ENCODE peak calls at places on chromosomes 6 and 20, in seven cellular contexts. One of them, this sample, is unnamed.

GRCh38 chr6:136123464-136123863 is 126.6 kb downstream of the MTFR2 start:
- DNase-seq in lower lobe of right lung: no peak
- DNase-seq in PC-9: peak; percentile 87
- DNase-seq in Caco-2: no peak
- DNase-seq in CD8-positive, alpha-beta T cell: no peak
- DNase-seq in transverse colon: no peak
- DNase-seq in sigmoid colon: no peak
- DNase-seq in this sample: no peak

GRCh38 chr20:44644384-44645131 is 6.9 kb downstream of the ADA start:
- DNase-seq in transverse colon: no peak
- DNase-seq in lower lobe of right lung: no peak
- DNase-seq in PC-9: no peak
- DNase-seq in Caco-2: no peak
- DNase-seq in CD8-positive, alpha-beta T cell: no peak
- DNase-seq in sigmoid colon: no peak
- DNase-seq in this sample: no peak

GRCh38 chr6:79072640-79073181 is 5.3 kb downstream of the PHIP start:
- DNase-seq in CD8-positive, alpha-beta T cell: no peak
- DNase-seq in PC-9: no peak
- DNase-seq in lower lobe of right lung: no peak
- DNase-seq in transverse colon: no peak
- DNase-seq in sigmoid colon: no peak
- DNase-seq in Caco-2: no peak
- DNase-seq in this sample: no peak

GRCh38 chr6:127118505-127119360 is at the start of gene RSPO3:
- DNase-seq in lower lobe of right lung: peak; percentile 47
- DNase-seq in sigmoid colon: peak; percentile 73
- DNase-seq in PC-9: peak; percentile 35
- DNase-seq in CD8-positive, alpha-beta T cell: no peak
- DNase-seq in transverse colon: peak; percentile 11
- DNase-seq in Caco-2: no peak
- DNase-seq in this sample: no peak

GRCh38 chr6:18147160-18147559 is 7.7 kb downstream of the TPMT start:
- DNase-seq in CD8-positive, alpha-beta T cell: no peak
- DNase-seq in PC-9: no peak
- DNase-seq in lower lobe of right lung: no peak
- DNase-seq in transverse colon: no peak
- DNase-seq in Caco-2: no peak
- DNase-seq in sigmoid colon: no peak
- DNase-seq in this sample: no peak

GRCh38 chr6:16575655-16576054 is 185.6 kb downstream of the ATXN1 start:
- DNase-seq in PC-9: no peak
- DNase-seq in sigmoid colon: no peak
- DNase-seq in Caco-2: no peak
- DNase-seq in CD8-positive, alpha-beta T cell: no peak
- DNase-seq in lower lobe of right lung: no peak
- DNase-seq in transverse colon: no peak
- DNase-seq in this sample: no peak

GRCh38 chr6:146876271-146877151 is 277.7 kb downstream of the ADGB start:
- DNase-seq in transverse colon: no peak
- DNase-seq in sigmoid colon: no peak
- DNase-seq in Caco-2: peak; percentile 29
- DNase-seq in PC-9: no peak
- DNase-seq in CD8-positive, alpha-beta T cell: no peak
- DNase-seq in lower lobe of right lung: no peak
- DNase-seq in this sample: no peak

GRCh38 chr20:50546729-50547314 is 36.6 kb downstream of the PTPN1 start:
- DNase-seq in CD8-positive, alpha-beta T cell: no peak
- DNase-seq in lower lobe of right lung: no peak
- DNase-seq in sigmoid colon: no peak
- DNase-seq in Caco-2: no peak
- DNase-seq in PC-9: no peak
- DNase-seq in transverse colon: peak; percentile 32
- DNase-seq in this sample: no peak

GRCh38 chr6:137968901-137969300 is 101.8 kb downstream of the TNFAIP3 start:
- DNase-seq in lower lobe of right lung: no peak
- DNase-seq in transverse colon: no peak
- DNase-seq in sigmoid colon: no peak
- DNase-seq in Caco-2: no peak
- DNase-seq in PC-9: no peak
- DNase-seq in CD8-positive, alpha-beta T cell: no peak
- DNase-seq in this sample: no peak

GRCh38 chr20:47984437-47984836 is 199.2 kb upstream of the SULF2 start:
- DNase-seq in sigmoid colon: no peak
- DNase-seq in Caco-2: no peak
- DNase-seq in PC-9: peak; percentile 94
- DNase-seq in lower lobe of right lung: no peak
- DNase-seq in CD8-positive, alpha-beta T cell: no peak
- DNase-seq in transverse colon: no peak
- DNase-seq in this sample: no peak

GRCh38 chr6:152054441-152054840 is 247.0 kb downstream of the ESR1 start:
- DNase-seq in sigmoid colon: no peak
- DNase-seq in CD8-positive, alpha-beta T cell: no peak
- DNase-seq in PC-9: peak; percentile 88
- DNase-seq in lower lobe of right lung: no peak
- DNase-seq in Caco-2: no peak
- DNase-seq in transverse colon: no peak
- DNase-seq in this sample: no peak

GRCh38 chr6:158959552-158959951 is 40.5 kb downstream of the RSPH3 start:
- DNase-seq in Caco-2: no peak
- DNase-seq in sigmoid colon: no peak
- DNase-seq in transverse colon: no peak
- DNase-seq in CD8-positive, alpha-beta T cell: no peak
- DNase-seq in PC-9: no peak
- DNase-seq in lower lobe of right lung: no peak
- DNase-seq in this sample: no peak

GRCh38 chr6:158962371-158962770 is 37.6 kb downstream of the RSPH3 start:
- DNase-seq in lower lobe of right lung: no peak
- DNase-seq in Caco-2: no peak
- DNase-seq in PC-9: no peak
- DNase-seq in CD8-positive, alpha-beta T cell: no peak
- DNase-seq in sigmoid colon: no peak
- DNase-seq in transverse colon: no peak
- DNase-seq in this sample: no peak

GRCh38 chr6:158958504-158959386 is 41.3 kb downstream of the RSPH3 start:
- DNase-seq in sigmoid colon: no peak
- DNase-seq in transverse colon: peak; percentile 21
- DNase-seq in lower lobe of right lung: no peak
- DNase-seq in CD8-positive, alpha-beta T cell: no peak
- DNase-seq in Caco-2: peak; percentile 32
- DNase-seq in PC-9: no peak
- DNase-seq in this sample: no peak

GRCh38 chr6:158960046-158960445 is 40.0 kb downstream of the RSPH3 start:
- DNase-seq in CD8-positive, alpha-beta T cell: no peak
- DNase-seq in transverse colon: no peak
- DNase-seq in lower lobe of right lung: no peak
- DNase-seq in PC-9: no peak
- DNase-seq in Caco-2: no peak
- DNase-seq in sigmoid colon: no peak
- DNase-seq in this sample: no peak

DNA sequence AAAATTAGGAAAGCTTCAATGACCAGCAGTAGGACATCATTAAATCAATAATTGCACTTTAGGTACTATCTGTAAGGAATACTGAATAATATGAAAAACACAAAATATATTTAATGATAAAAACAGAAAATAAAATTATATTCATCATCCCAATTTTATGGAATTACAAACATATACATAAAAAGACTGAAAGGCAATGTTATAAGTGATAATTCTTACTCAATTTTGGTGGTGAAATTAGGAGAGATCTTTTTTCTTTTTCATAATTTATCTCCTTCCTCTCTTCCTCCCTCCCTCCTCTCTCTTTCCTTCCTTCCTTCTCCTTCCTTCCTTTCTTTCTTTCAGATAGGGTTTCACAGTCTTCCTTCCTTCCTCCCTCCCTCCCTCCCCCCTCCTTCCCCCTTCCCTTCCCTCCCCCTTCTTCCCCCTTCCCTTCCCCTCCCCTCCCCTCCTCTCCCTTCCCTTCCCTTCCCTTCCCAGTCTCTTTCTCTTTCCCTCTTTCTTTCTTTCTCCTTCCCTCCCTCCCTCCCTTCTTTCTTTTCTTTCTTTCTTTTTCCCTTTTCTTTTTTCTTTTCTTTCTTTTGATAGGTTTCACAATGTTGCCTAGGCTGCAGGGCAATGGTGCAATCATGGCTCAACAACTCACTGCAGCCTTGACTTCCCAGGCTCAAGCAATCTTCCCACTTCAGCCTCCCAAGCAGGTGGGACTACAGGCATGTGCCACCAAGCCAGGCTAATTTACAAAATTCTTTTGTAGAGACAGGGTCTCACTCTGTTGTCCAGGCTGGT is 36.8 kb downstream of the RSPH3 start:
- DNase-seq in CD8-positive, alpha-beta T cell: no peak
- DNase-seq in Caco-2: no peak
- DNase-seq in lower lobe of right lung: no peak
- DNase-seq in transverse colon: no peak
- DNase-seq in PC-9: no peak
- DNase-seq in sigmoid colon: no peak
- DNase-seq in this sample: no peak
- H3K4me3 ChIP-seq in CD8-positive, alpha-beta T cell: no peak overlapping the region
- H3K4me3 ChIP-seq in Caco-2: no peak overlapping the region
- H3K4me3 ChIP-seq in lower lobe of right lung: no peak overlapping the region
- H3K4me3 ChIP-seq in transverse colon: no peak overlapping the region
- H3K4me3 ChIP-seq in PC-9: no peak overlapping the region
- H3K4me3 ChIP-seq in sigmoid colon: no peak overlapping the region
- H3K4me3 ChIP-seq in this sample: no peak overlapping the region

GRCh38 chr6:108570518-108570917 is 9.8 kb downstream of the FOXO3 start:
- DNase-seq in Caco-2: no peak
- DNase-seq in transverse colon: no peak
- DNase-seq in CD8-positive, alpha-beta T cell: no peak
- DNase-seq in PC-9: peak; percentile 38
- DNase-seq in sigmoid colon: no peak
- DNase-seq in lower lobe of right lung: no peak
- DNase-seq in this sample: no peak
- TF ChIP-seq CTCF in Caco-2: no peak
- TF ChIP-seq CTCF in transverse colon: no peak
- TF ChIP-seq CTCF in CD8-positive, alpha-beta T cell: no peak
- TF ChIP-seq CTCF in PC-9: peak; percentile 26
- TF ChIP-seq CTCF in sigmoid colon: no peak
- TF ChIP-seq CTCF in lower lobe of right lung: no peak
- TF ChIP-seq CTCF in this sample: no peak

DNA sequence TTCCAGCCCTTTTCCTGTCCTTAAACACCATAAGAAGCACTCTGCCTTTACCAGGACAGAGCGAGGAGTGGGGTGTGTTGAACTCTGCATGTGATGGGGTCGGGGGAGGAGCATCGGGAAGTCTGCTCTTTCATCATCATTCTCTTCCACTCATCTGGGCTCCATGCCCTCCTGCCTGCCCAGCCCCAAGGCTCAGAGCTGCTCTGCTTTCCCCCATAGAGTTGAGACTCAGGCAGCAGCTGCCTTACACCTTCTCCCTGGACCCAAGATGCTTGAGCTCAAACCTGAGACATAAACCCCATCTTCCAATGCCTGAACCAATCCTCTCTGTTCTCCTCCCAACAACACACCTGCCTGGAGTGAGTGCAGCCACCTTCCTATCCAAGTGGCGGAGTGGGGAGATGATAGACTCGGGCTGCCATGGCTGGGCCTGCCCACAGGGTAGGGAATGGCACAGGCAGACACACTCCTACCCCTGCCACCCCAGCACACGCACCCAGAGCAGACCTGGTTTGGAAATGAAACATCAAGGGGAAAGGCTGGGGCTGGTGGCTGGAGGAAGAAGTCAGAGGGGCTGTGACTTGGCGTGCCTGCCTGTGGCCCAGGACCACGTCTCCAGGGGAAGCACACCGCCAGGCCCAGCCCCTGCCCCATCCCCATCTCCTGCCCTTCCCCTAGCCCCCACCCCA is 28.4 kb downstream of the TFEB start:
- DNase-seq in Caco-2: no peak
- DNase-seq in PC-9: no peak
- DNase-seq in lower lobe of right lung: no peak
- DNase-seq in CD8-positive, alpha-beta T cell: no peak
- DNase-seq in sigmoid colon: peak; percentile 85
- DNase-seq in transverse colon: no peak
- DNase-seq in this sample: no peak
- H3K4me1 ChIP-seq in Caco-2: no peaks in the 10 kb centered on the region
- H3K4me1 ChIP-seq in PC-9: peaks cover 5% of the 10 kb centered on the region
- H3K4me1 ChIP-seq in lower lobe of right lung: peaks cover 44% of the 10 kb centered on the region
- H3K4me1 ChIP-seq in CD8-positive, alpha-beta T cell: peaks cover 31% of the 10 kb centered on the region
- H3K4me1 ChIP-seq in sigmoid colon: peaks cover 67% of the 10 kb centered on the region
- H3K4me1 ChIP-seq in transverse colon: peaks cover 48% of the 10 kb centered on the region
- H3K4me1 ChIP-seq in this sample: peaks cover 36% of the 10 kb centered on the region

DNA sequence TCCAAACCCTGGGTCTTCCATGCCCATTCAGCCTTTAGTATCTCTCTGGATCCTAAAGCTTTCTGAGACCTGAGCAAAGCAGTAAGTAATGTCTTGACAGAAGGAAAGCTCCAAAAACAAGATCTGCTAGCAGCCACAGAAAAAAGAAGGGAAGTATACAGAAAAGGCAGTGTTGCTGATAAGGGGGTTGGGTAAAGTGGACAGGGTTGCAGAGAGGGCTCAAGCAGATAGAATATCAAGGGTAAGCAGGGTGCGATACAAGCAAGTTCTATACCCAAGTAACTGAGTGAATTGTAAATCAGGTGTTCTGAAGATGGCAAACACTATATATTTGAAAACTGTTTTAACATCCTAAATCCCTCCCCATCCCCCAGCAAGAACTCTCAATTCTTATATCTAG is 113.4 kb upstream of the CARMIL1 start:
- DNase-seq in transverse colon: no peak
- DNase-seq in PC-9: no peak
- DNase-seq in lower lobe of right lung: no peak
- DNase-seq in CD8-positive, alpha-beta T cell: no peak
- DNase-seq in sigmoid colon: no peak
- DNase-seq in Caco-2: no peak
- DNase-seq in this sample: no peak
- H3K4me3 ChIP-seq in transverse colon: no peak overlapping the region
- H3K4me3 ChIP-seq in PC-9: no peak overlapping the region
- H3K4me3 ChIP-seq in lower lobe of right lung: peak overlapping the region; percentile 52
- H3K4me3 ChIP-seq in CD8-positive, alpha-beta T cell: no peak overlapping the region
- H3K4me3 ChIP-seq in sigmoid colon: no peak overlapping the region
- H3K4me3 ChIP-seq in Caco-2: no peak overlapping the region
- H3K4me3 ChIP-seq in this sample: no peak overlapping the region

GRCh38 chr6:19205076-19205475 is 632.1 kb upstream of the ID4 start:
- DNase-seq in CD8-positive, alpha-beta T cell: no peak
- DNase-seq in PC-9: no peak
- DNase-seq in sigmoid colon: no peak
- DNase-seq in Caco-2: no peak
- DNase-seq in transverse colon: no peak
- DNase-seq in lower lobe of right lung: no peak
- DNase-seq in this sample: no peak

GRCh38 chr6:19214231-19214630 is 622.9 kb upstream of the ID4 start:
- DNase-seq in PC-9: no peak
- DNase-seq in sigmoid colon: no peak
- DNase-seq in lower lobe of right lung: no peak
- DNase-seq in CD8-positive, alpha-beta T cell: no peak
- DNase-seq in Caco-2: no peak
- DNase-seq in transverse colon: no peak
- DNase-seq in this sample: no peak

GRCh38 chr6:19209202-19209601 is 628.0 kb upstream of the ID4 start:
- DNase-seq in Caco-2: no peak
- DNase-seq in PC-9: peak; percentile 68
- DNase-seq in lower lobe of right lung: no peak
- DNase-seq in CD8-positive, alpha-beta T cell: no peak
- DNase-seq in transverse colon: no peak
- DNase-seq in sigmoid colon: no peak
- DNase-seq in this sample: no peak

GRCh38 chr6:19210849-19211590 is 626.1 kb upstream of the ID4 start:
- DNase-seq in lower lobe of right lung: no peak
- DNase-seq in transverse colon: no peak
- DNase-seq in PC-9: no peak
- DNase-seq in Caco-2: peak; percentile 44
- DNase-seq in sigmoid colon: no peak
- DNase-seq in CD8-positive, alpha-beta T cell: no peak
- DNase-seq in this sample: no peak
- TF ChIP-seq CTCF in lower lobe of right lung: no peak
- TF ChIP-seq CTCF in transverse colon: no peak
- TF ChIP-seq CTCF in PC-9: peak; percentile 22
- TF ChIP-seq CTCF in Caco-2: peak; percentile 57
- TF ChIP-seq CTCF in sigmoid colon: no peak
- TF ChIP-seq CTCF in CD8-positive, alpha-beta T cell: no peak
- TF ChIP-seq CTCF in this sample: peak; percentile 35

GRCh38 chr6:53331678-53332077 is 17.1 kb downstream of the ELOVL5 start:
- DNase-seq in transverse colon: no peak
- DNase-seq in sigmoid colon: no peak
- DNase-seq in Caco-2: no peak
- DNase-seq in CD8-positive, alpha-beta T cell: no peak
- DNase-seq in lower lobe of right lung: no peak
- DNase-seq in PC-9: no peak
- DNase-seq in this sample: no peak
- H3K4me1 ChIP-seq in transverse colon: peaks cover 53% of the 10 kb centered on the region
- H3K4me1 ChIP-seq in sigmoid colon: peaks cover 36% of the 10 kb centered on the region
- H3K4me1 ChIP-seq in Caco-2: no peaks in the 10 kb centered on the region
- H3K4me1 ChIP-seq in CD8-positive, alpha-beta T cell: peaks cover 48% of the 10 kb centered on the region
- H3K4me1 ChIP-seq in lower lobe of right lung: peaks cover 36% of the 10 kb centered on the region
- H3K4me1 ChIP-seq in PC-9: peaks cover 24% of the 10 kb centered on the region
- H3K4me1 ChIP-seq in this sample: no peaks in the 10 kb centered on the region